ENCODE peak calls at places on chromosome 5, in four cellular contexts. Z is HepG2, L is GM12878, T is H1. G is an unnamed sample.
A peak's percentile ranks its signal among the peaks of the same experiment; 100 is the strongest.

GRCh38 chr5:152505442-152506042 is 100.5 kb upstream of the NMUR2 start:
- DNase-seq in Z (peak; percentile 41), L (no peak), T (no peak), G (peak; percentile 11)

GRCh38 chr5:56581426-56581825 is 233.9 kb upstream of the MAP3K1 start:
- DNase-seq in Z (no peak), L (no peak), T (no peak), G (no peak)

GRCh38 chr5:134438268-134438622 is 26.6 kb upstream of the CDKN2AIPNL start:
- DNase-seq in Z (no peak), L (no peak), T (no peak), G (no peak)

GRCh38 chr5:120703923-120704445 is 239.9 kb downstream of the PRR16 start:
- DNase-seq in Z (no peak), L (no peak), T (no peak), G (no peak)

GRCh38 chr5:57778528-57779175 is 296.0 kb upstream of the ACTBL2 start:
- DNase-seq in Z (no peak), L (no peak), T (no peak), G (no peak)

GRCh38 chr5:97623441-97623840 is 440.4 kb upstream of the RIOK2 start:
- DNase-seq in Z (no peak), L (no peak), T (peak; percentile 0), G (no peak)

GRCh38 chr5:2642684-2643325 is 108.7 kb downstream of the IRX2 start:
- DNase-seq in Z (no peak), L (no peak), T (no peak), G (no peak)

GRCh38 chr5:73393606-73394489 is 54.7 kb downstream of the FOXD1 start:
- DNase-seq in Z (no peak), L (no peak), T (no peak), G (no peak)

GRCh38 chr5:120419110-120419509 is 45.0 kb upstream of the PRR16 start:
- DNase-seq in Z (no peak), L (no peak), T (no peak), G (no peak)

GRCh38 chr5:116571568-116572321 is 2.9 kb downstream of the SEMA6A start:
- DNase-seq in Z (peak; percentile 39), L (no peak), T (no peak), G (peak; percentile 10)

GRCh38 chr5:169706070-169706469 is 69.0 kb downstream of the DOCK2 start:
- DNase-seq in Z (no peak), L (no peak), T (no peak), G (no peak)

GRCh38 chr5:166185232-166185631 is 2106.2 kb upstream of the WWC1 start:
- DNase-seq in Z (no peak), L (no peak), T (no peak), G (no peak)

GRCh38 chr5:137190441-137190840 is 308.7 kb downstream of the SPOCK1 start:
- DNase-seq in Z (no peak), L (no peak), T (no peak), G (no peak)

GRCh38 chr5:150638053-150638444 is 2.4 kb upstream of the SYNPO start:
- DNase-seq in Z (no peak), L (no peak), T (no peak), G (no peak)

GRCh38 chr5:150638488-150639316 is 1.8 kb upstream of the SYNPO start:
- DNase-seq in Z (no peak), L (no peak), T (no peak), G (no peak)

GRCh38 chr5:150636391-150637244 is 3.8 kb upstream of the SYNPO start:
- DNase-seq in Z (no peak), L (no peak), T (no peak), G (peak; percentile 66)

GRCh38 chr5:150639317-150639738 is 1.1 kb upstream of the SYNPO start:
- DNase-seq in Z (no peak), L (no peak), T (no peak), G (no peak)

DNA sequence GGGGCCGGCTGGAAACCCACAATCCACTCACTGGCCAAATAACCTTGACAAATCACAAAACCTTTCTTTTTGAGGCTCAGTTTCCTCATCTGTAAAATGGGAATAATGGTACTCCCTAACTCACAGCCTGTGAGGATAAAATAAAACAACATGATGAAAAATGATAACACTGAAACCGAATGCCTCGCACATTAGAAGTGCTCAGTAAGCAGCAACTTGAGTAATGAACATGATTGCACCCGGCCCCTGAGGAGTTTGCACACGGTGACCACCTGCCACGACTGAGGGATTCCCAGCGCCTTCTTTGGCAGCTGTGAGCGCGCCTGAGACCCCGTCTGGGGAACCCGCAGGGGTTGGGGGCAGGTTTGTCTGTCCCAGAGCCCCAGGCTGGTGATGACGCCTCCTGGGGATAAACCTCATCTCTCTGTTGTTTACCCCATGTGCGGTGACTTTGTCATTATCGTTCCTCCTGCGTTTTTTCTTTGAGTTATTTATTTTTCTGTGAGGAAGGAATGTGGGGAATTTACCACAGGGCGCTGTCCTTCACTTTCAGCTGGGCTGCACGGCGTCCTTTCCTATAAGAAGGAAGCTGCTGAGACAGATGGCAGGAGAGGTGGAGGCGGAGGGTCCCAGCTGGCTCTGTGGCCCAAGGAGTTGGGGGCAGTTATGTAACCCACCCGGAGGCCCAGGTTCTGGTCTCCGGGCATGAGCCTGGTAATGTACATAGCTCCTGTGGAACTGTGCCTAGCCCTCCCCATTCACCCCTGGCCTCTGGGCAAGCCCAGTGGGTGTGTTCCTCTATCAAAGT is 3.0 kb upstream of the SYNPO start:
- DNase-seq in Z (peak; percentile 75), L (no peak), T (no peak), G (peak; percentile 80)
- TF ChIP-seq JUND in Z (no peak), L (no peak), T (no peak), G (no peak)

GRCh38 chr5:34868736-34869135 is 29.8 kb downstream of the TTC23L start:
- DNase-seq in Z (no peak), L (no peak), T (no peak), G (no peak)
- TF ChIP-seq JUND in Z (no peak), L (no peak), T (no peak), G (no peak)

GRCh38 chr5:14463629-14464028 is 118.0 kb upstream of the OTULINL start:
- DNase-seq in Z (no peak), L (no peak), T (no peak), G (no peak)
- TF ChIP-seq JUND in Z (no peak), L (no peak), T (no peak), G (no peak)

GRCh38 chr5:157269763-157270272 is 3.9 kb downstream of the CYFIP2 start:
- DNase-seq in Z (no peak), L (no peak), T (no peak), G (no peak)

GRCh38 chr5:157273131-157273556 is 7.2 kb downstream of the CYFIP2 start:
- DNase-seq in Z (no peak), L (peak; percentile 61), T (no peak), G (no peak)

GRCh38 chr5:157269165-157269671 is 3.3 kb downstream of the CYFIP2 start:
- DNase-seq in Z (no peak), L (no peak), T (no peak), G (no peak)

GRCh38 chr5:157275403-157275802 is 9.5 kb downstream of the CYFIP2 start:
- DNase-seq in Z (no peak), L (no peak), T (no peak), G (no peak)

GRCh38 chr5:157271740-157272271 is 5.9 kb downstream of the CYFIP2 start:
- DNase-seq in Z (no peak), L (peak; percentile 93), T (no peak), G (no peak)
- TF ChIP-seq JUND in Z (no peak), L (peak; percentile 25), T (no peak), G (no peak)

GRCh38 chr5:141636106-141636412 is 590 bp downstream of the HDAC3 start:
- DNase-seq in Z (no peak), L (no peak), T (no peak), G (no peak)

GRCh38 chr5:141636413-141637265 is at the start of the genes HDAC3 and RELL2:
- DNase-seq in Z (peak; percentile 81), L (no peak), T (peak; percentile 78), G (peak; percentile 98)

GRCh38 chr5:141637693-141638419 is 1.1 kb downstream of the RELL2 start:
- DNase-seq in Z (peak; percentile 37), L (no peak), T (peak; percentile 87), G (peak; percentile 75)

GRCh38 chr5:141638771-141639170 is 2.0 kb downstream of the RELL2 start:
- DNase-seq in Z (no peak), L (no peak), T (no peak), G (no peak)

DNA sequence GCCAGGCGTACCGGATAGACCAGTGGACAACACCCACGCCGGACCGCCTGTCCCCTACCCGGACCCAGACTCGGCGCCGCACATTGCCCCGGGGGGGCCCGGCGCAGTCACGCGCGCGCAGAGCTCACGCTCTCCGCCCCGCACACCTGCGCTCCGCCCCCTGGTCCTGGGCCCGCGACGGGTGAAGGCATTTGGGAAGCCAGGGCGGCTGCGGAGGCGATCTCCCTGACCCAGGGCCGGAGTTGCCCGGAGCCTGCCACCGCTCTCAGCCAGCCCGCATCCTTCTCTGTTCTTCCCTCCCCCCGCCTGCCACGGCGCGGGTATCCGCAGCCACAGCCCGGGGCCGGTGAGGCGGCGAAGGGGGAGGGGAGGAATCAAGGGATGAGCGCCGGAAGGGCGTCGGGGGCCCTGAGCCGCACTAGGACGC is 482 bp downstream of the RELL2 start:
- DNase-seq in Z (no peak), L (no peak), T (no peak), G (peak; percentile 57)
- TF ChIP-seq JUND in Z (no peak), L (no peak), T (no peak), G (no peak)

GRCh38 chr5:141050622-141051525 is at the start of gene PCDHB1:
- DNase-seq in Z (no peak), L (no peak), T (no peak), G (peak; percentile 54)
- TF ChIP-seq JUND in Z (no peak), L (no peak), T (no peak), G (no peak)

GRCh38 chr5:176577312-176578176 is 28.4 kb downstream of the CDHR2 start:
- DNase-seq in Z (no peak), L (no peak), T (no peak), G (no peak)

GRCh38 chr5:176575488-176576422 is 26.6 kb downstream of the CDHR2 start:
- DNase-seq in Z (no peak), L (no peak), T (no peak), G (no peak)

GRCh38 chr5:176575066-176575465 is 25.9 kb downstream of the CDHR2 start:
- DNase-seq in Z (no peak), L (no peak), T (no peak), G (no peak)

GRCh38 chr5:176579323-176579722 is 30.2 kb downstream of the CDHR2 start:
- DNase-seq in Z (no peak), L (no peak), T (no peak), G (no peak)

GRCh38 chr5:176578391-176578808 is 29.3 kb downstream of the CDHR2 start:
- DNase-seq in Z (peak; percentile 45), L (no peak), T (no peak), G (peak; percentile 91)
- TF ChIP-seq JUND in Z (no peak), L (no peak), T (no peak), G (no peak)

G was measured in T47D.